ENCODE peak calls at places on chromosomes 3 and 15, in five cellular contexts. E is heart left ventricle, H is HepG2, Q is testis, I is adrenal gland. K is an unnamed sample.

GRCh38 chr3:30458781-30459180 is 147.6 kb upstream of the TGFBR2 start:
- DNase-seq in E (no peak), H (no peak), Q (no peak), I (no peak), K (no peak)

GRCh38 chr3:70982700-70983140 is 600.8 kb downstream of the FOXP1 start:
- DNase-seq in E (no peak), H (no peak), Q (no peak), I (peak; percentile 76), K (peak; percentile 40)

GRCh38 chr15:73273181-73274002 is 95.4 kb downstream of the HCN4 start:
- DNase-seq in E (peak; percentile 38), H (peak; percentile 42), Q (peak; percentile 63), I (peak; percentile 57), K (peak; percentile 15)

GRCh38 chr3:46187876-46188275 is 20.2 kb downstream of the CCR1 start:
- DNase-seq in E (no peak), H (no peak), Q (no peak), I (no peak), K (no peak)

GRCh38 chr15:45377630-45378148 is 655 bp downstream of the GATM start:
- DNase-seq in E (peak; percentile 57), H (no peak), Q (peak; percentile 44), I (peak; percentile 45), K (no peak)

GRCh38 chr3:42736531-42736930 is 33.9 kb upstream of the HHATL start:
- DNase-seq in E (no peak), H (no peak), Q (no peak), I (no peak), K (no peak)

GRCh38 chr3:135539854-135540253 is 425.7 kb upstream of the PPP2R3A start:
- DNase-seq in E (no peak), H (no peak), Q (no peak), I (no peak), K (no peak)

GRCh38 chr3:193841581-193841980 is 248.6 kb downstream of the OPA1 start:
- DNase-seq in E (no peak), H (no peak), Q (no peak), I (no peak), K (no peak)

GRCh38 chr3:181555681-181556080 is 156.0 kb upstream of the SOX2 start:
- DNase-seq in E (peak; percentile 24), H (no peak), Q (no peak), I (no peak), K (no peak)

GRCh38 chr3:50515565-50516047 is 12.2 kb upstream of the CACNA2D2 start:
- DNase-seq in E (peak; percentile 39), H (peak; percentile 12), Q (no peak), I (peak; percentile 13), K (no peak)

GRCh38 chr15:39135989-39136388 is 444.9 kb upstream of the THBS1 start:
- DNase-seq in E (no peak), H (no peak), Q (no peak), I (no peak), K (no peak)

GRCh38 chr15:72944565-72944964 is 107.7 kb upstream of the NEO1 start:
- DNase-seq in E (no peak), H (no peak), Q (no peak), I (no peak), K (no peak)

GRCh38 chr3:133292251-133292650 is 107.6 kb upstream of the BFSP2 start:
- DNase-seq in E (no peak), H (no peak), Q (no peak), I (no peak), K (no peak)

GRCh38 chr3:184298759-184299487 is at the start of gene PSMD2:
- DNase-seq in E (peak; percentile 97), H (peak; percentile 91), Q (peak; percentile 99), I (peak; percentile 99), K (peak; percentile 95)
- TF ChIP-seq POLR2A in E (peak; percentile 76), H (peak; percentile 80), Q (no peak), I (peak; percentile 91), K (peak; percentile 92)

GRCh38 chr15:64386291-64386690 is 1.3 kb upstream of the TRIP4 start:
- DNase-seq in E (no peak), H (no peak), Q (no peak), I (no peak), K (no peak)

GRCh38 chr15:64383760-64384159 is 2.5 kb upstream of the PCLAF start:
- DNase-seq in E (no peak), H (no peak), Q (no peak), I (no peak), K (no peak)

GRCh38 chr15:64379216-64379960 is 1.9 kb downstream of the PCLAF start:
- DNase-seq in E (no peak), H (no peak), Q (no peak), I (no peak), K (no peak)

DNA sequence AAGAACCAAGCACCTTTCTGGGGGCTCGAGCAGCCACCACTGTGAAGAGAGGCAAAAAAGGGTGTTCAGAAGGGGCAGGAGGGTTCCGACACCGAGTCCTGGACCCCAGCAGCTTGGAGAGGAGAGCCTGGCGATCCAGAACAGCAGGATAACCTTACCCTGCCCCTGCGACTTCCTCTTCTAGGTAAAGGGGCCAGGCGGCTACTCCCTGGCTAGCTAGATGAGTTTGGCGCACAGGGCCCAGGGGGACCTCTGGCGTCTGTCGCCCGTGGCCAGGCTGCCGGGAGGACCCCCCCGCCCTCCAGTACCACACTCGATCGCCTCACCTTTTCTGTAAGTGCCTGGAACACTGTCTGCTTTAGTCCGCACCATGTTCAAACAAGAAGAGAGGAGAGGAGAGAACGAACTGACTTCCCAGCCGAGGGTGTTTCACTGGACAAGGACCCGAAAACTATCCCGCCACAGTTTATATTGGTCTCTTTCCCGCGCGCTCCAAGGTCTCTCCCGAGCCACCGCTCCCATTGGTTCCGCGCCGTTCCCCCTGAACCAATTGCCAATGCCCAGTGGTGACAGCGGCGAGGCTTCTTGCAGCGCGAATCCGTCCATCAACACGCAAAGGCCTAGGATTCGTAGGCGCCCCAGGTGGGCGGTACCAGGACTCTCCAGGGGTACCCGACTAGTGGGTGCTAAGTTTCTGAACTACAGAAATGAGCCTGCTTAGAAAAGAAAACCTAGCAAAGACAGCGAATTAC is at the start of gene PCLAF:
- DNase-seq in E (peak; percentile 94), H (peak; percentile 96), Q (peak; percentile 97), I (peak; percentile 95), K (peak; percentile 53)
- TF ChIP-seq POLR2A in E (no peak), H (peak; percentile 88), Q (no peak), I (no peak), K (peak; percentile 79)

DNA sequence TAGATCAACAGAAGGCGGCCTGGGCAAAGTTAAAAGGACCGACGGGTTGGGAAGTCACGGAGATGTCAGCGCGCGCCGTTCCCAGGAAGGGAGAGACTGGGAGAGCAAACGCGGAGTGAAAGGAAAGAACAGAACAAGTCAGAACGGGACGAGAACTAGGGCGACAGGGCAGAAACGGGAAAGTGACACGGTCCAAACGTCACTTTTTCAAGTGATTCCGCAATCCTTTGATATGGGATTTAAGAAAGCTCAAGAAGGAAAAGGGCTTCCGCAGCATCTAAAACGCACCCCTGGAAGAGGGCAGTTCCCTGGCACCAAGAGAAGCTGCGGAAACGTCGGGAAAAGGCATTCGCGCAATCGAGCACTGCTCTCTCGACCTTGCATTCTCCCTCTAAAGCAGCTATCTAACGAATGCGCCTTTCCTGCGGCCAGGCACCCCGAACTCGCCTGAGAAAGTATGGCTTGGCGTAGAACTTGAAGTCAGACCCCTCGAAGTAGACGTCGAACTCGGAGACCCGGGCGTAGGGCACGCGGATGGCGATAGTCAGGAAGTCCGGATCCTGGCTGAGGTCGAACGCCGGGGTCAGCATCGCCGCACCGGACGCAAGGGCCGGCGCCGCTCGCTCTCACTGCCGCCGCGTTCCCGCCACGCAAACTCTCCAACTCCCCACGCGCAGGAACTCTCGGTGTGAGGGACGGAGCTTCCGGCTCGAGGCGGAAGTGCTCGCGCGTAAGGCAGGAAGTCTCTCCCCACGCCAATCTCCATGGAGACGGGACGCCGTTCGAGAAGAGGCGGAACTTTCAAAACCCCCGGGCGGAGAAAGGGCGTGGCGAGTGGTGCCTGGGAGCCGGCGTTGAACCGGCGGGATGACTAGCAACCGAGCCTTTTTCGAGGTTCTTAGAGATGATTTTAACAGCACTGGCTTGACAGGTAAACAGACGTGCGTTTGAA is at the start of gene SHQ1:
- DNase-seq in E (peak; percentile 97), H (peak; percentile 91), Q (peak; percentile 98), I (peak; percentile 97), K (peak; percentile 85)
- TF ChIP-seq POLR2A in E (peak; percentile 71), H (peak; percentile 88), Q (no peak), I (peak; percentile 63), K (peak; percentile 90)

DNA sequence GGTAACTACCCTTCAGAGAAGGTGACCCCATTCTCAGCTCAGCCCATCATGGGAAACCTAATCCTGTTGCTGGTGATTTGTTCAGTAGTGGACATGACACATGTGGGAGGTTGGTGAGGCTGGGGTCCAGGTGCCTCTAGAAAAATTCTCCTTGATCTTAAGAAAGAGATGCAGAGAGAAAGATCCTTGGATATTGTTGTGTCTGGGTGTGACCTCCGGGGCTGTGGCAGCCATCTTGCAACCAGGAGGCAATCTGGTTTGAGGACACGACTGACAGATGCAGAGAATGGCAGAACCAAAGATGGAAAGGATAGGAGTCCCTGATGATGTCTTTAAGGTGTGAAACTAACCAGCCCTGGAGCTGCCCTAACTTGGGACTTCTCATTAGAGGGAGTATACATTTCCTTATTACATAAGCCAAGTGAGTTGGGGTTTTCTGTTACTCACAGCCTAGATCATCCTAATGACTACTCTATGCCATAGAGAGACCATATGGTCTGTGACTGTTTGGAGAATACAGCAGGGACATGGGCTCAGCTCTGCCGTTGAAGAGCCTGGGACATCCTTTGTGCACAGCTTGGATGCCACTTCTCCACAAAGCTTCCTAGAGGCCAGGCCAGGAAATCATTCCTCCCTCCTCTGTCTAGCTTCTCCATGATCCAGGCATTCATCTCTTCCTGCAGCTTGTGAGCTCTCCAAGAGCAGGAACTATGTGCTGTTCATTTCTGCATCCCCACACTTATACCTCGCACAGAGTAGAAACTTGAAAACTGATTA is 45.8 kb downstream of the HRH1 start:
- DNase-seq in E (no peak), H (no peak), Q (no peak), I (no peak), K (no peak)
- TF ChIP-seq POLR2A in E (no peak), H (no peak), Q (no peak), I (no peak), K (no peak)

GRCh38 chr3:167559922-167560321 is 86.1 kb upstream of the SERPINI2 start:
- DNase-seq in E (no peak), H (no peak), Q (peak; percentile 15), I (no peak), K (no peak)
- TF ChIP-seq POLR2A in E (no peak), H (no peak), Q (no peak), I (no peak), K (no peak)

DNA sequence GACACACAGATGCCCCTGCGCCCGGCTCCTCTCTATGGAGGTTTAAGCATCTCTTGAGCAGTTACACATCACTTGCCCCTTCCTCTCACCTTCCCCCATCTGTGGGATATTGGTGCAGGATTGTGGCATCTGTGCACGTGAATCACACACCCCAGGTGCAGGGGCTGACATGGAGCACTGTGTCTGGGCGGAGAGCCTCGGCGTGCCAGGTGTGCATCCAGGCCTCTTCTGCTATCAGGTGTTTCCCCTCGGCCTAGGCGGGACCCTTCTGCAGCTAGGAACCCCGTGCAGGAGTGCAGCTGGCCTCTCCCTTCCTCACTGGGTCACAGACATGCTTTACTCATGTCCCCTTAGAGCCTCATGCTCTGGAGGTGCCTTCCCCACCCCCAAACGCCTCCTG is 33.4 kb upstream of the MUC13 start:
- DNase-seq in E (no peak), H (no peak), Q (no peak), I (no peak), K (no peak)
- TF ChIP-seq POLR2A in E (no peak), H (no peak), Q (no peak), I (no peak), K (no peak)

DNA sequence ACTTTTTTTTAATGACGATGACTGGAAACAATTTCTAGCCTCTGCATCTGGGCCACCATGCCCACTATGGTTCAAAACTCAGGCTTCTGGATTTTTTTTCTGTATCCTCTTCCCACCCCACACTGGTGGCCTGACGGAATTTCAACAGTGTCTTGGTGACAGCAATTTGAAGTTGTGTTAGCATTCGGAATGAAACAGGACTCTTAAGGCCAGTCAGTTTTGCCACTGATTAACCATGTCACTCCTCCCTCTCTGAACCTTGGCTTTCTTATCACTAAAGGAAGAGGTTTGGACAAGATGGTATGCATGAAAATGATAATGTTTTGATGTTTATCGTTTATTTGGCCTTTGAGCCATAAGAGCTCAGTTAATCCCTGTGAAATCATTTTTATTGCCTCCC is 41.6 kb upstream of the BDH1 start:
- DNase-seq in E (no peak), H (peak; percentile 71), Q (no peak), I (no peak), K (no peak)
- TF ChIP-seq POLR2A in E (no peak), H (peak; percentile 62), Q (no peak), I (no peak), K (no peak)